ENCODE peak calls at places on chromosomes 6 and 20, in five cellular contexts. O is left lung, S is spleen, H is ovary, T is HEK293T. P is an unnamed sample.
A peak's percentile ranks its signal among the peaks of the same experiment; 100 is the strongest.

GRCh38 chr6:6251555-6252280 is 68.7 kb downstream of the F13A1 start:
- DNase-seq in O (no peak), T (no peak), H (no peak), S (no peak), P (no peak)

GRCh38 chr20:9352740-9353139 is 161.7 kb upstream of the LAMP5 start:
- DNase-seq in S (no peak), O (no peak), T (no peak), H (no peak), P (no peak)

GRCh38 chr20:45038747-45039469 is 62.0 kb downstream of the KCNS1 start:
- DNase-seq in O (no peak), H (no peak), T (no peak), S (no peak), P (no peak)

GRCh38 chr6:32983964-32984638 is 15.7 kb downstream of the BRD2 start:
- DNase-seq in S (no peak), H (no peak), T (no peak), O (no peak), P (no peak)

GRCh38 chr6:132209351-132209750 is 191.9 kb downstream of the MOXD1 start:
- DNase-seq in O (no peak), T (no peak), S (no peak), H (no peak), P (no peak)

GRCh38 chr6:84652356-84653026 is 111.9 kb downstream of the TBX18 start:
- DNase-seq in O (no peak), H (no peak), S (no peak), T (no peak), P (no peak)

GRCh38 chr20:4829494-4830211 is 107.9 kb downstream of the PRND start:
- DNase-seq in T (no peak), O (no peak), S (no peak), H (no peak), P (no peak)

GRCh38 chr6:90294989-90295853 is 1.4 kb downstream of the BACH2 start:
- DNase-seq in O (peak; percentile 46), S (peak; percentile 90), H (peak; percentile 43), T (peak; percentile 20), P (peak; percentile 42)

GRCh38 chr6:48744948-48745347 is 634.0 kb upstream of the PTCHD4 start:
- DNase-seq in T (no peak), O (no peak), H (no peak), S (no peak), P (no peak)

GRCh38 chr20:62534526-62535221 is 58.9 kb upstream of the GATA5 start:
- DNase-seq in S (no peak), T (no peak), O (no peak), H (no peak), P (no peak)

GRCh38 chr6:102438181-102438580 is 1044.7 kb downstream of the GRIK2 start:
- DNase-seq in H (no peak), O (no peak), S (no peak), T (no peak), P (no peak)

GRCh38 chr6:19013011-19013410 is 625.9 kb downstream of the RNF144B start:
- DNase-seq in O (no peak), T (no peak), H (no peak), S (no peak), P (no peak)

GRCh38 chr6:149201068-149201655 is 116.3 kb upstream of the TAB2 start:
- DNase-seq in O (no peak), S (no peak), H (no peak), T (no peak), P (no peak)

GRCh38 chr6:82176616-82177015 is 70.9 kb downstream of the IBTK start:
- DNase-seq in S (no peak), H (no peak), T (no peak), O (no peak), P (no peak)

GRCh38 chr20:36318166-36318565 is 12.0 kb downstream of the DLGAP4 start:
- DNase-seq in H (no peak), O (no peak), S (peak; percentile 37), T (no peak), P (no peak)